ENCODE peak calls at places on chromosomes 11 and 22, in five cellular contexts. Q is brain microvascular endothelial cell, O is mammary epithelial cell, M is MM.1S, J is aorta. I is an unnamed sample. For H3K27me3, the result is how much of the 10 kb centered on the place peaks cover.

GRCh38 chr22:46057762-46058420 is 80.9 kb upstream of the WNT7B start:
- DNase-seq in O (peak), J (no peak), M (peak), Q (no peak), I (no peak)

GRCh38 chr11:621838-622237 is 2.9 kb downstream of the CDHR5 start:
- DNase-seq in M (no peak), J (no peak), Q (no peak), O (no peak), I (no peak)

GRCh38 chr11:57277845-57278720 is 41.0 kb upstream of the APLNR start:
- DNase-seq in O (peak), J (peak), M (no peak), Q (peak), I (peak)

GRCh38 chr11:32071811-32072210 is 19.1 kb upstream of the RCN1 start:
- DNase-seq in O (peak), M (no peak), J (no peak), Q (peak), I (peak)

GRCh38 chr11:126512251-126512650 is 156.8 kb downstream of the ST3GAL4 start:
- DNase-seq in M (no peak), J (peak), Q (no peak), O (no peak), I (no peak)

GRCh38 chr11:70290341-70291065 is 20.0 kb downstream of the PPFIA1 start:
- DNase-seq in M (no peak), J (no peak), Q (no peak), O (peak), I (no peak)

GRCh38 chr22:24138649-24139420 is 42.5 kb upstream of the SUSD2 start:
- DNase-seq in J (no peak), M (no peak), O (no peak), Q (no peak), I (no peak)

GRCh38 chr11:72429626-72430025 is 4.7 kb downstream of the CLPB start:
- DNase-seq in Q (no peak), J (no peak), M (no peak), O (no peak), I (peak)

GRCh38 chr11:111918390-111919256 is at the start of gene C11orf52:
- DNase-seq in O (peak), Q (no peak), M (peak), J (no peak), I (no peak)

GRCh38 chr11:123690490-123690889 is 36.1 kb upstream of the SCN3B start:
- DNase-seq in O (peak), Q (peak), J (no peak), M (no peak), I (no peak)

GRCh38 chr22:44396727-44397722 is 84.3 kb upstream of the SHISAL1 start:
- DNase-seq in Q (no peak), O (no peak), J (no peak), M (no peak), I (no peak)

GRCh38 chr22:47193606-47194316 is 431.3 kb downstream of the TBC1D22A start:
- DNase-seq in O (no peak), Q (no peak), M (no peak), J (peak), I (no peak)

GRCh38 chr11:3807856-3808845 is at the start of gene PGAP2:
- DNase-seq in M (peak), J (peak), O (peak), Q (peak), I (peak)

GRCh38 chr11:67639438-67639859 is at the start of gene TBX10:
- DNase-seq in O (no peak), M (no peak), Q (no peak), J (no peak), I (no peak)

GRCh38 chr11:10666556-10666955 is 27.0 kb downstream of the IRAG1 start:
- DNase-seq in J (no peak), M (no peak), Q (peak), O (peak), I (no peak)

GRCh38 chr11:16082532-16083055 is 273.8 kb downstream of the SOX6 start:
- DNase-seq in M (no peak), Q (no peak), J (no peak), O (no peak), I (no peak)

GRCh38 chr11:73359341-73359740 is 16.9 kb upstream of the RELT start:
- DNase-seq in O (peak), J (no peak), M (peak), Q (peak), I (no peak)

GRCh38 chr22:30202531-30203006 is 44.0 kb downstream of the LIF start:
- DNase-seq in J (no peak), O (no peak), M (no peak), Q (no peak), I (peak)

GRCh38 chr22:26479792-26480610 is 3.6 kb downstream of the HPS4 start:
- DNase-seq in J (no peak), O (no peak), M (no peak), Q (no peak), I (no peak)
- H3K27ac ChIP-seq in J (no peak), O (no peak), M (peak), Q (no peak), I (peak)

DNA sequence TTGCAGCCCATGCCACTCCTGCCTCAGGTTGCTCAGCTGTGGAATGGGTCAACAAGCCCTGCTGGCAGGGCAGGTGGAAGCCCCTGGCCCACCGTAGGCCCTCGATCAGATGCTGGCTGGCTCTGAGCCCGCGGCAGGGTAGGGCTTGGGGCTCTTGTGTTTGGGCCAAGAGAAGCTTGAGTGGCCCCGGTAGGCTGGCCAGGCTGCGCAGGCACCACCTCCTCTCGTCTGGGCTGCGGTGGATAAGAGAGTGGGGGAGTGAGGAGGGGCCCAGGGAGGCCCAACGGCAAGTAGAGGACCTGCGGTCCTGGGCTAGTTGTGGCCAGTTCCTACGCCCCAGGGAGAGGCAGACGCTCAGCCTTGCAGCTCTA is 115.2 kb downstream of the CEP164 start:
- DNase-seq in O (no peak), J (peak), M (no peak), Q (no peak), I (no peak)
- H3K27me3 ChIP-seq in O (under half), J (under half), M (half or more), Q (under half), I (under half)

DNA sequence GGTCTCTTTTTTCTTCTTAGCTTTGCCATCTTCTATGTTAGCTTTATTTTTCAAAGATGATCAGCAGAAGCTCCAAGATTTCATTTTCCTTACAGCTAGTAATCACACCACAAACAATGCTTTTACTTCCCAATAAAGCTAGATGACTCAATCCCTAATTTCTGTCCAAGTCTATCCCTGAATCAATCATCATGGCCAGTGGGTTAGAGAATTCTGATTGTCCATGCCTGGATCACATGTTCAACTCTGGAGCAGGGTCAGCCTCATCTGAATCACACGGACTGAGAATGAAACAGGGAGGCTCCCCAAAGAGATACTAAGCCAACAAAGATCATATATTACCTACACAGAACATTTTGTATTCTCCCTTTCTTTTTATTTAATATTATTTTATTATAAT is 79.6 kb downstream of the BBOX1 start:
- DNase-seq in Q (no peak), O (peak), M (no peak), J (no peak), I (no peak)
- H3K27ac ChIP-seq in Q (no peak), O (no peak), M (no peak), J (no peak), I (no peak)

GRCh38 chr11:118238947-118239346 is 13.2 kb downstream of the MPZL3 start:
- DNase-seq in Q (no peak), J (no peak), O (no peak), M (no peak), I (no peak)

GRCh38 chr11:118243993-118244762 is 8.0 kb downstream of the MPZL3 start:
- DNase-seq in J (no peak), Q (no peak), M (no peak), O (no peak), I (no peak)

GRCh38 chr11:118239509-118239908 is 12.7 kb downstream of the MPZL3 start:
- DNase-seq in O (no peak), J (no peak), M (no peak), Q (no peak), I (no peak)

GRCh38 chr11:118243161-118243560 is 9.0 kb downstream of the MPZL3 start:
- DNase-seq in J (no peak), O (no peak), Q (no peak), M (no peak), I (no peak)

GRCh38 chr11:118241191-118242098 is 10.7 kb downstream of the MPZL3 start:
- DNase-seq in M (no peak), J (no peak), Q (no peak), O (peak), I (no peak)
- H3K27me3 ChIP-seq in M (under half), J (under half), Q (under half), O (under half), I (under half)

DNA sequence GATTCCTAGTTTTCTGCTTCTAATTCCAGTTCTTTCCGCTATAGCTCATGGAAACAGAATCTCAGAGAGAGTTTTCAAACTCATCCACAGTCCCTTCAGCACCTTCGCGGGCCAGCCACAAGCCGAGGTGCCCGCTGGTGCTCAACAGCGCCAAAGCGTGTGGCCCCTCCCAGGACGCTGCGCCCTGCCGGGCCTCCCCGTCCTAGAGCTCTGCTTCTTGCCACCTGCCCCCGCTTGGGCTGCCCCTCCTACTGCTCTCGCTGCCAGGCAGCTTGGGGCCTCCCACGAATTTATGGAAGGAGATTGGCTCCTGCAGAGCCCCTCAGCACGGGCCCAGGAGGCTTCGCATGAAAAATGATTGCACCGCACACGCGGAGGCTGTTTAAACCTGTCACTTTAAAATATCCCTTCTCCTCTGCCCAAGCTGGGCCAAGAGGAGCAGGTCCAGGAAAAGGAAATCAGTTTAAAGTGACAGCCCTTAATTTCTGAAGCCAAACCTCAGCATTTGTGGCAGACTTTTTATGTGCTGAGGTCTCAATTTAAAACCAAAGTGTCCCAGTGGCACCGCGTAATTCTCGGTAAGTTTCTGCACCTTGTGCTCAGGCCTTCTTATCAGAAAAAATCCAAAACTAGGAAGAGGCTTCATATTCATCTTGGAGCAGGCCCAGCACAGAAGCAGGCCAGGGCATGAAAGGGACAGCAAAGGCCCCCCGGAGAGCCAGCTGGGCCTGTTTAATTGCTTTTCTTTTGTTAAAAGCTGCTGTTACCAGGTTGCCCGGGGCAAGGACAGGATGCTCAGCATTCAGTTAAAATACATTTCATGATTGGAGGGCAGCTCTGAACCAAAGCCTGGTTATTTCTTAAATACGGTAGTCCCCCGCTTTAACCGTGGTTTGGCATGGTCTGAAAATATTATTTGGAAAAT is 303.6 kb downstream of the OPCML start:
- DNase-seq in O (no peak), M (no peak), Q (no peak), J (no peak), I (no peak)
- H3K27ac ChIP-seq in O (no peak), M (no peak), Q (no peak), J (no peak), I (no peak)

GRCh38 chr11:128891912-128892398 is 799 bp downstream of the KCNJ5 start:
- DNase-seq in O (no peak), J (no peak), M (no peak), Q (no peak), I (no peak)
- H3K27me3 ChIP-seq in O (under half), J (under half), M (under half), Q (under half), I (under half)

I was measured in WERI-Rb-1.